ENCODE peak calls at places on chromosomes 6 and 20, in nine cellular contexts. S is heart right ventricle, L is right lobe of liver, H is body of pancreas, N is mammary epithelial cell, O is transverse colon, Z is astrocyte of the spinal cord, E is tibial artery, U is upper lobe of left lung. T is an unnamed sample.

GRCh38 chr6:41258196-41258493 is 28.3 kb downstream of the TREM1 start:
- DNase-seq in L (no peak), U (no peak), E (no peak), O (no peak), S (no peak), H (no peak), Z (no peak), N (no peak), T (no peak)

GRCh38 chr20:13105864-13106457 is 97.2 kb downstream of the SPTLC3 start:
- DNase-seq in N (peak; percentile 12), S (no peak), E (no peak), U (no peak), O (no peak), Z (peak; percentile 54), L (no peak), H (no peak), T (peak; percentile 22)

GRCh38 chr6:160510199-160510598 is 153.9 kb downstream of the LPA start:
- DNase-seq in N (peak; percentile 28), L (no peak), E (no peak), O (no peak), Z (peak; percentile 25), S (no peak), H (no peak), U (no peak), T (no peak)

GRCh38 chr6:117481278-117481925 is 1.1 kb upstream of the DCBLD1 start:
- DNase-seq in U (peak; percentile 69), H (no peak), N (no peak), Z (no peak), O (peak; percentile 51), S (no peak), L (no peak), E (peak; percentile 62), T (no peak)

GRCh38 chr6:17311595-17312311 is 30.6 kb downstream of the RBM24 start:
- DNase-seq in H (peak; percentile 16), Z (peak; percentile 47), L (peak; percentile 41), U (no peak), O (no peak), S (no peak), N (no peak), E (no peak), T (no peak)

GRCh38 chr20:11880694-11881093 is 37.0 kb upstream of the BTBD3 start:
- DNase-seq in N (peak; percentile 89), L (no peak), H (no peak), Z (no peak), S (no peak), O (no peak), E (no peak), U (no peak), T (no peak)

GRCh38 chr6:40634429-40634828 is 47.3 kb upstream of the LRFN2 start:
- DNase-seq in N (no peak), Z (no peak), S (no peak), H (no peak), U (no peak), O (no peak), L (no peak), E (no peak), T (no peak)

GRCh38 chr6:127267742-127268588 is 1.3 kb downstream of the RNF146 start:
- DNase-seq in O (no peak), H (no peak), L (no peak), Z (no peak), S (no peak), U (no peak), E (no peak), N (peak; percentile 4), T (no peak)

GRCh38 chr20:36506253-36506652 is 35.1 kb upstream of the MYL9 start:
- DNase-seq in U (no peak), Z (no peak), S (no peak), E (no peak), O (no peak), L (no peak), N (no peak), H (no peak), T (no peak)

GRCh38 chr6:51660767-51661166 is 426.6 kb downstream of the PKHD1 start:
- DNase-seq in Z (no peak), N (no peak), U (no peak), L (no peak), S (no peak), E (no peak), H (no peak), O (no peak), T (no peak)

GRCh38 chr6:68642977-68643376 is 7.9 kb downstream of the ADGRB3 start:
- DNase-seq in L (no peak), S (no peak), U (no peak), H (no peak), E (no peak), Z (no peak), O (no peak), N (no peak), T (no peak)

GRCh38 chr6:103264020-103264419 is 1595.7 kb downstream of the HACE1 start:
- DNase-seq in S (no peak), O (no peak), Z (no peak), L (no peak), E (no peak), U (no peak), N (no peak), H (no peak), T (no peak)

GRCh38 chr6:31246051-31246495 is 25.8 kb downstream of the HLA-C start:
- DNase-seq in L (no peak), S (no peak), U (no peak), O (no peak), H (peak; percentile 55), E (no peak), Z (peak; percentile 69), N (peak; percentile 95), T (peak; percentile 22)

GRCh38 chr6:4180653-4181255 is 45.4 kb upstream of the ECI2 start:
- DNase-seq in E (no peak), N (peak; percentile 28), L (no peak), S (no peak), Z (peak; percentile 24), U (peak; percentile 18), H (no peak), O (no peak), T (no peak)

GRCh38 chr6:136609878-136610706 is 59.9 kb upstream of the MAP7 start:
- DNase-seq in O (peak; percentile 72), E (peak; percentile 84), N (peak; percentile 99), Z (peak; percentile 99), S (no peak), U (no peak), H (peak; percentile 65), L (no peak), T (peak; percentile 98)

GRCh38 chr6:43127180-43127579 is 43.9 kb upstream of the SRF start:
- DNase-seq in E (no peak), S (no peak), Z (no peak), O (no peak), U (no peak), H (no peak), L (peak; percentile 44), N (no peak), T (no peak)

GRCh38 chr6:43128926-43129325 is 42.1 kb upstream of the SRF start:
- DNase-seq in H (no peak), O (no peak), E (no peak), N (no peak), U (peak; percentile 78), Z (no peak), S (no peak), L (no peak), T (no peak)

GRCh38 chr6:43125119-43125518 is 46.0 kb upstream of the SRF start:
- DNase-seq in N (no peak), H (no peak), L (no peak), Z (peak; percentile 94), S (no peak), E (no peak), U (no peak), O (no peak), T (peak; percentile 78)

GRCh38 chr6:43125555-43125954 is 45.5 kb upstream of the SRF start:
- DNase-seq in U (no peak), N (no peak), H (no peak), E (no peak), L (no peak), S (no peak), Z (no peak), O (no peak), T (no peak)

DNA sequence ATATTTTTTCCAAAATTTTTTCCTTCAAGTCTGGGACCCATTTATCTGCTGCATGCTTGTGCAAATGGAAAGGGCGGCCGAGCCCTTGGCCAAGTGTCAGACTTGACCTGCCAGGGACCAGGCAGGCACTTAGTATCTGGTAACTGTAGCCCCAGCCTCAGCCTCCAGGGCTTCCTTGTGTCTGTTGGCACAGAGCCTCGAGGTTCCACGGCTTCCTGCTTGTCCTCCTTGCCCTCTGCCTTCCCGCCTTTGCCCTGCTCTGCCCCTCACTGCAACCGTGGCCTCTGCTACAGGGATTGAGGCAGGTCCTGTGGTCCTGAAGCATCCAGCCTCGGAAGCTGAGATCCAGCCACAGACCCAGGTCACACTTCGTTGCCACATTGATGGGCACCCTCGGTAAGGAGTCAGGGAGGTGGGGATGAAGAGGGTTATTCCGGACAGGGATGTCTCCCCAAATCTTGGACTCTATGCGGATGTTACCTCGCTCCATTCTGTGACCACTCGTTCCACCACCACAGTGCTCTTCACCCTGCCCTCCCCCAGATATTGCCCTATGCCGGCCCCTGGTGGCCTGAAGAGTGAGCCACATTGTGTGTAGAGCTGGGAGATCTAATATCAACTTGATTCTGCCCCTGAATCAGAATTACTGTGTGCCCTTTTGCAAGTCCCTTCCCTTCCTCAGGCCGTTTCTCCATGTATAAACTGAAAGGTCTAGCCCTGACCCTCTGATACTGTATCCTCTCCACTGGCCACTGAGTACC is 41.5 kb upstream of the SRF start:
- DNase-seq in L (peak; percentile 46), N (peak; percentile 46), U (no peak), Z (no peak), H (no peak), O (peak; percentile 53), S (peak; percentile 35), E (no peak), T (peak; percentile 24)
- TF ChIP-seq CTCF in L (peak; percentile 42), N (peak; percentile 78), U (peak; percentile 50), Z (peak; percentile 84), H (no peak), O (peak; percentile 54), S (peak; percentile 42), E (peak; percentile 57), T (peak; percentile 85)

DNA sequence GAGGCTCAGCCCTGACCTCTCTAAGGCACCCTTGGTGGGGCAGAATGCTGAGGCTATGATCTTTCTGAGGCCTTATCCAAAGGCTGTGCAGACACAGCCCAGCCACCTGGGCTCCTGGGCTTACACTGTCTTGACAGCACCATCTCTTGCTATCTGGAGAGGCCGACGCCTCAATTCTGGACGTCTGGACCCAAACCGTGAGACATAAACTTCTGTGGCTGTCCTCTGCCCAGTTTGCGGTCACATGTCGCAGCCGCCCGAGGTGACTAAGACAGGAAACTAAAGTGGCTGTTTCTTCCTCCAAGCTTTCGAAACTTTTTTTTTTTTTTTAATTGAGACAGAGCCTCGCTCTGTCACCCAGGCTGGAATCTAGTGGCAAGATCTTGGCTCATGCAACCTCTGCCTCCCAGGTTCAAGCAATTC is 49.3 kb downstream of the PRR18 start:
- DNase-seq in S (peak; percentile 33), H (no peak), U (no peak), N (no peak), Z (peak; percentile 5), E (no peak), L (peak; percentile 62), O (peak; percentile 47), T (no peak)
- H3K4me3 ChIP-seq in S (no peak overlapping the region), H (no peak overlapping the region), U (no peak overlapping the region), N (no peak overlapping the region), Z (no peak overlapping the region), E (no peak overlapping the region), L (no peak overlapping the region), O (no peak overlapping the region), T (no peak overlapping the region)

GRCh38 chr6:84220809-84221409 is 6.5 kb downstream of the CEP162 start:
- DNase-seq in L (no peak), E (no peak), O (no peak), H (no peak), U (no peak), Z (peak; percentile 60), S (no peak), N (peak; percentile 11), T (peak; percentile 27)
- TF ChIP-seq CTCF in L (peak; percentile 59), E (peak; percentile 62), O (peak; percentile 46), H (peak; percentile 8), U (peak; percentile 24), Z (peak; percentile 40), S (peak; percentile 55), N (peak; percentile 52), T (no peak)

GRCh38 chr6:133854633-133855598 is 34.0 kb upstream of the TCF21 start:
- DNase-seq in U (peak; percentile 82), N (no peak), L (peak; percentile 24), H (no peak), S (no peak), O (no peak), E (no peak), Z (no peak), T (no peak)
- H3K4me3 ChIP-seq in U (peak overlapping the region; percentile 20), N (no peak overlapping the region), L (no peak overlapping the region), H (no peak overlapping the region), S (no peak overlapping the region), O (no peak overlapping the region), E (no peak overlapping the region), Z (peak overlapping the region; percentile 34), T (peak overlapping the region; percentile 22)